ENCODE peak calls at places on chromosomes 7 and 10, in four cellular contexts. M is left ventricle myocardium inferior, F is WERI-Rb-1, W is cardiac fibroblast. N is an unnamed sample.

GRCh38 chr10:29804025-29804852 is 169.5 kb upstream of the SVIL start:
- DNase-seq in M (no peak), F (no peak), W (peak), N (peak)

GRCh38 chr7:134905375-134905774 is 80.9 kb upstream of the AGBL3 start:
- DNase-seq in M (peak), F (no peak), W (peak), N (peak)

GRCh38 chr7:5557920-5558401 is 134.3 kb upstream of the TNRC18 start:
- DNase-seq in M (peak), F (peak), W (peak), N (peak)

GRCh38 chr7:17558558-17559332 is 260.3 kb downstream of the AHR start:
- DNase-seq in M (no peak), F (no peak), W (peak), N (no peak)

GRCh38 chr7:29598607-29599006 is 35.0 kb downstream of the PRR15 start:
- DNase-seq in M (no peak), F (no peak), W (no peak), N (no peak)

GRCh38 chr7:140967438-140967837 is 42.7 kb upstream of the BRAF start:
- DNase-seq in M (no peak), F (no peak), W (no peak), N (no peak)

GRCh38 chr7:716636-717035 is 9.9 kb upstream of the DNAAF5 start:
- DNase-seq in M (no peak), F (no peak), W (no peak), N (no peak)

GRCh38 chr10:17872191-17873091 is 63.3 kb downstream of the MRC1 start:
- DNase-seq in M (no peak), F (no peak), W (peak), N (peak)

GRCh38 chr7:34759477-34760125 is 101.6 kb downstream of the NPSR1 start:
- DNase-seq in M (no peak), F (peak), W (peak), N (peak)

GRCh38 chr10:72062341-72062740 is 26.0 kb downstream of the SPOCK2 start:
- DNase-seq in M (no peak), F (no peak), W (peak), N (no peak)

DNA sequence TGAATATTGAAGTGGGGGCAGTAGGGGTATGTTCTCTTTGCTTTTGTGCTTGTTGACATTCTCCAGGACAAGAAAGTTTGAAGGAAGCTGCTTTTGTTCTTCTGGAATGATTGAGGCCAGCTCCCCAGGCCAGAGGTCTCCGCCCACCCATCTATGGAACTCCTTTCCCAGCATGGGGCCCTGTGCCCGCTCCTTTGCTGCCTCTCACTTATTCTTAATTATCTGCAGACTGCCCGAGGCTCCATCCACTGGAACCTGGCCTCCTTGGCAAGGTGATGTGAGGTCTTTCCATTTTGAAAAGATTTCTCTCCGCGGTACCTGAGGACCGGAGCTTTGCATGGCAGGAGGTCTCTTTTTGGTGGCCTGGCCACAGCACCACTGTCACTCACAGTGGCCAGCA is 39.3 kb upstream of the MKI67 start:
- DNase-seq in M (no peak), F (no peak), W (no peak), N (no peak)
- TF ChIP-seq CTCF in M (no peak), F (no peak), W (no peak), N (no peak)

GRCh38 chr7:20219446-20220292 is 2.5 kb upstream of the MACC1 start:
- DNase-seq in M (peak), F (no peak), W (peak), N (peak)
- H3K4me3 ChIP-seq in M (no peak), F (no peak), W (no peak), N (no peak)

GRCh38 chr10:122056431-122057094 is 67.6 kb downstream of the TACC2 start:
- DNase-seq in M (no peak), F (no peak), W (peak), N (no peak)

GRCh38 chr10:122052702-122053101 is 63.7 kb downstream of the TACC2 start:
- DNase-seq in M (no peak), F (no peak), W (peak), N (no peak)

GRCh38 chr10:122053314-122053713 is 64.4 kb downstream of the TACC2 start:
- DNase-seq in M (no peak), F (no peak), W (no peak), N (no peak)

GRCh38 chr10:122055252-122055651 is 66.3 kb downstream of the TACC2 start:
- DNase-seq in M (no peak), F (no peak), W (no peak), N (no peak)

GRCh38 chr10:122054046-122055025 is 65.4 kb downstream of the TACC2 start:
- DNase-seq in M (peak), F (peak), W (peak), N (peak)
- TF ChIP-seq CTCF in M (peak), F (peak), W (peak), N (peak)

DNA sequence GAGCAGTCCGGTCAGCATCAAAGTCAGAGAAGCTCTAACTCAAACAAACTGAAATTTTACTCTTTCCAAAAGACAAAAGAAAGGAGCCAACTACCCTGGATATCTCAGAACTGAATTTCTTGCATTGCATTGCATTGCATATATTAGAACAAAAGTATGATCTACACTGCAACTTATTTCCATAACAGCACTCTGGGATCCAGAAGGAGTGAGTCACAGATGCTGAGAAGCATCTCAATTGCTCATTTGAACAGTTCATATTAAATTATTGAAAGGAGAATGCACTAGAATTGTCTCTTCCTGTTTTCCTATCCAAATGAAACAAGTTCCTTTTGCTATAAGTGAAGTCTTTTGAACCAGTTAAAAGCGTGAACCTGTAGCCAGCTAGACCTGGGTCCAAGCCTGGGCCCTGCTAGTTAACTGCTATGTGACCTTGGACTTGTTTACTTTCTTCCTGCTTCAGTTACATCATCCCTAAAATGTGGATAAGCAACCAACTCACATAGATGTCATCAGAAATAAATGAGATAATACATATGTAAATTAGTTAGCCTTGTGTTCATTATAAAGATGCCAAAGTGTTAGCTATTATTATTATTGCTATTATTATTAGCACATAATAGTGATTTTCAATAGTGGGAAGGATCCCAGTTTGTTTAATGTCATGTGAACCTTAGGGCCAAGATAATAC is 184.1 kb downstream of the CREB5 start:
- DNase-seq in M (no peak), F (no peak), W (peak), N (peak)
- H3K4me3 ChIP-seq in M (no peak), F (no peak), W (no peak), N (no peak)

GRCh38 chr10:59553127-59553649 is 156.5 kb downstream of the SLC16A9 start:
- DNase-seq in M (no peak), F (no peak), W (no peak), N (no peak)
- TF ChIP-seq CTCF in M (no peak), F (no peak), W (no peak), N (no peak)

GRCh38 chr7:66110861-66111260 is 3.8 kb upstream of the CRCP start:
- DNase-seq in M (no peak), F (no peak), W (peak), N (peak)
- H3K4me3 ChIP-seq in M (no peak), F (no peak), W (no peak), N (no peak)